ENCODE peak calls at places on chromosomes 6 and 20, in four cellular contexts. T is left ventricle myocardium inferior, E is PC-3, W is body of pancreas. M is an unnamed sample. For H3K9me3, the result is how much of the 10 kb centered on the place peaks cover.

GRCh38 chr20:18138639-18139583 is 1.2 kb downstream of the KAT14 start:
- DNase-seq in T (no peak), E (no peak), W (no peak), M (no peak)

GRCh38 chr20:63224272-63225081 is 8.5 kb upstream of the YTHDF1 start:
- DNase-seq in T (peak), E (peak), W (peak), M (no peak)

GRCh38 chr20:53875452-53875851 is 194.9 kb downstream of the BCAS1 start:
- DNase-seq in T (peak), E (no peak), W (no peak), M (no peak)

GRCh38 chr6:25900843-25901242 is 26.8 kb upstream of the SLC17A3 start:
- DNase-seq in T (no peak), E (no peak), W (no peak), M (no peak)

GRCh38 chr20:50727792-50728485 is 3.4 kb upstream of the PARD6B start:
- DNase-seq in T (no peak), E (no peak), W (peak), M (no peak)

GRCh38 chr6:131763749-131764148 is 44.1 kb upstream of the ENPP1 start:
- DNase-seq in T (no peak), E (no peak), W (no peak), M (no peak)

GRCh38 chr20:19094959-19095541 is 117.4 kb upstream of the SLC24A3 start:
- DNase-seq in T (no peak), E (peak), W (no peak), M (no peak)

GRCh38 chr20:20780127-20780822 is 67.8 kb upstream of the RALGAPA2 start:
- DNase-seq in T (peak), E (peak), W (peak), M (no peak)

GRCh38 chr20:58086763-58087566 is 141.5 kb downstream of the ANKRD60 start:
- DNase-seq in T (no peak), E (peak), W (peak), M (no peak)

GRCh38 chr6:163579111-163579879 is 164.8 kb downstream of the QKI start:
- DNase-seq in T (peak), E (no peak), W (no peak), M (no peak)

GRCh38 chr6:20168668-20169633 is 43.3 kb downstream of the MBOAT1 start:
- DNase-seq in T (no peak), E (no peak), W (no peak), M (no peak)

GRCh38 chr6:135920689-135921088 is 69.2 kb downstream of the PDE7B start:
- DNase-seq in T (no peak), E (no peak), W (no peak), M (no peak)

GRCh38 chr6:135919026-135919425 is 67.5 kb downstream of the PDE7B start:
- DNase-seq in T (no peak), E (no peak), W (no peak), M (no peak)

GRCh38 chr6:135921176-135921575 is 69.7 kb downstream of the PDE7B start:
- DNase-seq in T (no peak), E (no peak), W (no peak), M (no peak)

GRCh38 chr6:135922170-135922569 is 70.7 kb downstream of the PDE7B start:
- DNase-seq in T (no peak), E (peak), W (no peak), M (no peak)

DNA sequence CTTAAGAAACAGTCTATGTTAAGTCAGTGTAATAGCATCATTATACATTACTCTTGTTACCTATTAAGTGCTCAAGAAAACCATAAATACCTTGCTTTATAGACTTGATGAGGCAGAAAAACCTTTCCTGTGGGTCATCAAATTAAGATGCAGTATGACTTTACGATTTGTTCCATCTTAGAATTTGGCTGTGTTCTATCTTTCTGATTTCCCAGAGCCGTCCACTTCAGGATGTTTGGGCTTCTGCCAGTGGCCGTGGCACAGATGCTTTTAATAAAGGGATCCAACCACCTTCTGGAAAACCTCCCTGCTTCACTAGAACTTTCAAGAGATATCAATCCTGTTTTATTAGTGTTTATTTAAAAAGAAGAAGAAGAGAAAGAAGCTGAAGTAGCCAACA is 71.2 kb downstream of the PDE7B start:
- DNase-seq in T (peak), E (peak), W (peak), M (no peak)
- H3K27ac ChIP-seq in T (peak), E (peak), W (no peak), M (no peak)

DNA sequence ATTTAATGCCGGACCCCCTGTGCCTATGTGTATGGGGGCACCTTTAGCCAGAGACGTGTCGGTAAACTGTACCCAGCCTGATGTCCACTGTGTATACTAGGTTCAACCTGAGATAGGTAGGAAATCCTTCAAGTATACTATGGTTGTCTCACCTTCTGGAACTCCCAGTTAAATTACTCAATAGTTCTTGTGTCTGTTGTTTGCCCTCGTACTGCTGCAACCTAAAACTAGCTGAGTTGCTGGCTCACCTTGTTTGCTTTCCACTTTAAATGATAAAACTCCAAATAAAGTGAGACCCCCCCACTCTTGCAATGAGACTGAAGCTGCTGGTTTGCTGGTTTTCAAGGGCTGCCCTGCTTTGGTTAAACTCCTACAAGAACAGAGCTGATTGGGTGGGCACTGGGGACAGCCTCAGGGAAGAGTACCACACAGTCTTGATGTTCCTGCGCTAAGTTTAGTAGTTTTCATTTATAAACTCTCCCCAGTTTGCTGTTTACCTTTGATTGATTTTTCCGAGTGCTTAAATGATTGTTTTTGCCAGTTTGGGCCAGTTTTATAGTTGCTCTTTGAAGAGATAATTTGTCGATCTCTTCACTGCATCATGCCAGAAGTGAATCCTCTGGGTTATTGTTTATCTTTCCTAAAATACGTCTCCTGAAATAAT is 1281.8 kb upstream of the MAP3K7 start:
- DNase-seq in T (no peak), E (no peak), W (no peak), M (no peak)
- H3K4me3 ChIP-seq in T (no peak), E (no peak), W (no peak), M (no peak)

GRCh38 chr20:55522296-55522815 is 483.0 kb downstream of the CBLN4 start:
- DNase-seq in T (no peak), E (no peak), W (no peak), M (no peak)
- H3K9me3 ChIP-seq in T (under half), E (under half), W (under half), M (under half)

GRCh38 chr6:153123801-153124200 is 7.3 kb downstream of the RGS17 start:
- DNase-seq in T (no peak), E (no peak), W (no peak), M (no peak)

GRCh38 chr6:153121311-153121710 is 9.8 kb downstream of the RGS17 start:
- DNase-seq in T (no peak), E (no peak), W (no peak), M (no peak)

DNA sequence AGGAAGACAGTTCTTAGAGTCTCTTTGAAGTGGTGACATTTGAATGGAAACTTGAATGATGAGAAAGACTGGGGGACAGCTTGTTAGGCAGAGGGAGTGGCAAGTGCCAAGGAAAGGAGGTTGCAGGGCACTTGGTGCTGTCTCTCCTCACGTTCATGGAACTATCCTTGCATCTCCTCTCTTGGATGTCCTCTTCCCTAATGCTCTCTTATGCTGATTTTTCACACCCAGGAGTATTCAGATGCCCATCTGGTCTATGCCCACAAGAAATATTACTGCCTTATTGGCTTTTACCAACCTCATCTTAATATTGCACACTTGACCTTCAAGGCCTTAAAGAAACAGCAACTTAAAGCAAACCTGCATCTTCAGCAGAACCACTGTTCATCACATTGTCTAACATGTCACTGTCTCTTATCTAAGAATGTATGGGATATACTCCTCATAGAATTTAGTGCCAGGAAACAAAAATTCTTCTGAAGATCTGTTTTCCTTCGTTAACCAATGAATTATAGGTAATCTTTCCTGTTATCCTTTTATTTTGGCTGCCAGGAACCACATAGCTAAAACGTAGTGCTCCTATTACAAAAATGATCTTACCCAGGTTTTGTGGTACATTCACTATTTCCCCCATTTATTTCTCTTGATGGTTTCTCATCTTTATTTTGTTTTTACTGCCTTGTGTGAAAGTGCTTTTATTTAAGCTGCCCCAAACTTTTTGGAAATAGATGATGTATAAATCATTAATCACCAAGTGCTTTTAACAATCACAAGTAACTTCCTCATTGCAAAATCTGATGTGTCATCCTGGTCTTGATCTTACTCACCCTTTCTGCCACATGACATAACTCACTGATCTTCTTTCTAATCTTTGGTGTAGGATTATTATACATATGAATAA is 12.8 kb downstream of the RGS17 start:
- DNase-seq in T (no peak), E (peak), W (no peak), M (no peak)
- H3K27ac ChIP-seq in T (no peak), E (peak), W (no peak), M (no peak)

GRCh38 chr20:56859039-56859750 is 230.1 kb downstream of the TFAP2C start:
- DNase-seq in T (no peak), E (no peak), W (no peak), M (no peak)
- H3K4me3 ChIP-seq in T (no peak), E (no peak), W (no peak), M (no peak)

GRCh38 chr6:170108456-170108855 is 182.4 kb downstream of the DLL1 start:
- DNase-seq in T (peak), E (no peak), W (no peak), M (no peak)
- H3K9me3 ChIP-seq in T (under half), E (under half), W (under half), M (under half)

GRCh38 chr6:144234935-144235334 is 50.2 kb upstream of the UTRN start:
- DNase-seq in T (no peak), E (no peak), W (no peak), M (no peak)
- H3K27ac ChIP-seq in T (no peak), E (no peak), W (no peak), M (no peak)

DNA sequence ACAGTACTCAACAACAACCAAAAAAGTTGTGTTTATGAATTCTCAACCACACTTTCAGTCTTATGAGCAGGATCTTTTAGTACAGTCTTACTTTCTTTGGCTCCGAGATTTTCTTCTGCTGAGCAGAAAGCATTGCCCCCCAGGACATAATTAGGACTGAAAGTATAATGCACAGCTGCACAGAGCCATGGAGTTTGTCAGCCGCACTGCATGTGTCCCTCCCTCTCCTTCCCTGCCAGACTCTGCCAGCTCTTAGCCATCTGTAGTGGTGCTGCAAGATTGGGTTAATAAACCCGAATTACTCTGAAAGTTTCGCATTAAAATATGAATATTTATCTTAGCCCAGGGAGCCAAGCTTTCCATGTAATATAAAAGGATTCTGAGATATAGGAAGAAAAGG is 179.6 kb upstream of the PTCHD4 start:
- DNase-seq in T (no peak), E (no peak), W (no peak), M (no peak)
- H3K4me3 ChIP-seq in T (no peak), E (no peak), W (no peak), M (no peak)

GRCh38 chr6:148928811-148929210 is 182.0 kb downstream of the UST start:
- DNase-seq in T (no peak), E (no peak), W (no peak), M (no peak)
- H3K9me3 ChIP-seq in T (under half), E (under half), W (under half), M (under half)